ENCODE peak calls at places on chromosomes 5 and 9, in seven cellular contexts. One of them, this sample, is unnamed.
A peak's percentile ranks its signal among the peaks of the same experiment; 100 is the strongest.

GRCh38 chr9:103243553-103243952 is 248.4 kb downstream of the CYLC2 start:
- DNase-seq in kidney: no peak
- DNase-seq in IMR-90: no peak
- DNase-seq in heart right ventricle: no peak
- DNase-seq in stomach: no peak
- DNase-seq in mammary epithelial cell: no peak
- DNase-seq in left ventricle myocardium inferior: no peak
- DNase-seq in this sample: no peak

GRCh38 chr9:21983509-21983908 is 10.7 kb downstream of the CDKN2A start:
- DNase-seq in kidney: no peak
- DNase-seq in IMR-90: no peak
- DNase-seq in heart right ventricle: no peak
- DNase-seq in stomach: no peak
- DNase-seq in mammary epithelial cell: no peak
- DNase-seq in left ventricle myocardium inferior: no peak
- DNase-seq in this sample: no peak

GRCh38 chr9:105901514-105902109 is 207.3 kb downstream of the TMEM38B start:
- DNase-seq in kidney: no peak
- DNase-seq in IMR-90: peak; percentile 3
- DNase-seq in heart right ventricle: peak; percentile 13
- DNase-seq in stomach: no peak
- DNase-seq in mammary epithelial cell: peak; percentile 37
- DNase-seq in left ventricle myocardium inferior: peak; percentile 23
- DNase-seq in this sample: no peak

GRCh38 chr9:114856210-114856941 is 50.5 kb upstream of the TNFSF15 start:
- DNase-seq in kidney: no peak
- DNase-seq in IMR-90: peak; percentile 82
- DNase-seq in heart right ventricle: peak; percentile 13
- DNase-seq in stomach: no peak
- DNase-seq in mammary epithelial cell: peak; percentile 65
- DNase-seq in left ventricle myocardium inferior: peak; percentile 21
- DNase-seq in this sample: no peak

GRCh38 chr9:132846109-132846917 is 31.8 kb downstream of the AK8 start:
- DNase-seq in kidney: no peak
- DNase-seq in IMR-90: no peak
- DNase-seq in heart right ventricle: no peak
- DNase-seq in stomach: no peak
- DNase-seq in mammary epithelial cell: no peak
- DNase-seq in left ventricle myocardium inferior: no peak
- DNase-seq in this sample: no peak

GRCh38 chr9:136852664-136853595 is 784 bp downstream of the MAMDC4 start:
- DNase-seq in kidney: peak; percentile 79
- DNase-seq in IMR-90: no peak
- DNase-seq in heart right ventricle: no peak
- DNase-seq in stomach: no peak
- DNase-seq in mammary epithelial cell: no peak
- DNase-seq in left ventricle myocardium inferior: peak; percentile 18
- DNase-seq in this sample: no peak

GRCh38 chr5:171913987-171914273 is 92.5 kb downstream of the FBXW11 start:
- DNase-seq in kidney: no peak
- DNase-seq in IMR-90: peak; percentile 21
- DNase-seq in heart right ventricle: no peak
- DNase-seq in stomach: no peak
- DNase-seq in mammary epithelial cell: no peak
- DNase-seq in left ventricle myocardium inferior: no peak
- DNase-seq in this sample: no peak

GRCh38 chr5:141354900-141355469 is at the start of gene PCDHGA4:
- DNase-seq in kidney: no peak
- DNase-seq in IMR-90: peak; percentile 28
- DNase-seq in heart right ventricle: no peak
- DNase-seq in stomach: no peak
- DNase-seq in mammary epithelial cell: no peak
- DNase-seq in left ventricle myocardium inferior: no peak
- DNase-seq in this sample: no peak

GRCh38 chr9:124769451-124770358 is 1.4 kb downstream of the NR6A1 start:
- DNase-seq in kidney: peak; percentile 85
- DNase-seq in IMR-90: no peak
- DNase-seq in heart right ventricle: no peak
- DNase-seq in stomach: no peak
- DNase-seq in mammary epithelial cell: peak; percentile 25
- DNase-seq in left ventricle myocardium inferior: no peak
- DNase-seq in this sample: no peak

GRCh38 chr9:98383758-98384157 is 128.3 kb upstream of the TBC1D2 start:
- DNase-seq in kidney: no peak
- DNase-seq in IMR-90: peak; percentile 46
- DNase-seq in heart right ventricle: no peak
- DNase-seq in stomach: no peak
- DNase-seq in mammary epithelial cell: no peak
- DNase-seq in left ventricle myocardium inferior: no peak
- DNase-seq in this sample: no peak

GRCh38 chr5:58255970-58256369 is 203.9 kb downstream of the PLK2 start:
- DNase-seq in kidney: no peak
- DNase-seq in IMR-90: no peak
- DNase-seq in heart right ventricle: no peak
- DNase-seq in stomach: no peak
- DNase-seq in mammary epithelial cell: peak; percentile 17
- DNase-seq in left ventricle myocardium inferior: no peak
- DNase-seq in this sample: no peak

GRCh38 chr5:73312872-73313510 is 135.6 kb downstream of the FOXD1 start:
- DNase-seq in kidney: no peak
- DNase-seq in IMR-90: peak; percentile 35
- DNase-seq in heart right ventricle: no peak
- DNase-seq in stomach: no peak
- DNase-seq in mammary epithelial cell: no peak
- DNase-seq in left ventricle myocardium inferior: no peak
- DNase-seq in this sample: no peak

GRCh38 chr5:31408814-31409213 is 123.1 kb downstream of the DROSHA start:
- DNase-seq in kidney: no peak
- DNase-seq in IMR-90: peak; percentile 74
- DNase-seq in heart right ventricle: peak; percentile 22
- DNase-seq in stomach: no peak
- DNase-seq in mammary epithelial cell: peak; percentile 90
- DNase-seq in left ventricle myocardium inferior: no peak
- DNase-seq in this sample: no peak

GRCh38 chr9:131700076-131700475 is 39.8 kb downstream of the RAPGEF1 start:
- DNase-seq in kidney: no peak
- DNase-seq in IMR-90: no peak
- DNase-seq in heart right ventricle: no peak
- DNase-seq in stomach: no peak
- DNase-seq in mammary epithelial cell: no peak
- DNase-seq in left ventricle myocardium inferior: no peak
- DNase-seq in this sample: no peak
- H3K4me1 ChIP-seq in kidney: peaks cover 51% of the 10 kb centered on the region
- H3K4me1 ChIP-seq in IMR-90: peaks cover 15% of the 10 kb centered on the region
- H3K4me1 ChIP-seq in heart right ventricle: peaks cover 21% of the 10 kb centered on the region
- H3K4me1 ChIP-seq in stomach: peaks cover 94% of the 10 kb centered on the region
- H3K4me1 ChIP-seq in mammary epithelial cell: peaks cover 27% of the 10 kb centered on the region
- H3K4me1 ChIP-seq in left ventricle myocardium inferior: peaks cover 99% of the 10 kb centered on the region
- H3K4me1 ChIP-seq in this sample: peaks cover 26% of the 10 kb centered on the region

DNA sequence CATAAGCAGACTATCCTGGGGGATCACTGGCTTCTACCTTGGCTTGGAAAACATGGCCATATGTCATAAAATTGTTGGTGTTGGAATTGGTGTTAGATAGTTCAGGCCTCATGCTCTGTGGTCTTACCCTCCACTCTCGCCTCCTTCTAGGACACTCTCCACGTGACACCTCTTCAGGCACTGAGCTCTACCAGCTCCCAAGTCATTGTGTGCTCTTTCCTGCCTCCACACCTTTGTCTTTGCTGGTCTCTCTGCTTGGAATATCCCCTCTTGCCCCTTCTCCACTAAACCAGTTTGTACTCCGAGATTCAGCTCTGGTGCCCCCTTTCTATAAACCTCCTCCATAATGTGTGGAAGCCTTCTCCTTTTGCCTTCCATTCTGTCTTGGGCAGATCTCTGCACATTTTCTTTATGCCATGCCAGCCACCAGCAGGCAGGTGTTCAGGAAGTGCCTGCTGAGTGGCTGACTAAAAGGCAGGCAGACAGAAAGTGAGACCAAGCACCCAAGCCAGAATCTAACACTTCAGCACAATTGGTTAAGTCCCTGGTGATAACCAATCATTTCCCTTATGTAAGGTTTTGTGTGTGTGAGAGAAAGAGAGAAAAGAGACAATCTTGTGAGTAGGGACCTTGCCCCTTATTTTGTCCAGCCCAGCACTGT is 37.7 kb downstream of the SAR1B start:
- DNase-seq in kidney: no peak
- DNase-seq in IMR-90: no peak
- DNase-seq in heart right ventricle: no peak
- DNase-seq in stomach: no peak
- DNase-seq in mammary epithelial cell: no peak
- DNase-seq in left ventricle myocardium inferior: no peak
- DNase-seq in this sample: no peak
- H3K27ac ChIP-seq in kidney: no peak overlapping the region
- H3K27ac ChIP-seq in IMR-90: no peak overlapping the region
- H3K27ac ChIP-seq in heart right ventricle: no peak overlapping the region
- H3K27ac ChIP-seq in stomach: no peak overlapping the region
- H3K27ac ChIP-seq in mammary epithelial cell: no peak overlapping the region
- H3K27ac ChIP-seq in left ventricle myocardium inferior: peak overlapping the region; percentile 80
- H3K27ac ChIP-seq in this sample: no peak overlapping the region

GRCh38 chr9:121302786-121303185 is 34.8 kb downstream of the GSN start:
- DNase-seq in kidney: no peak
- DNase-seq in IMR-90: no peak
- DNase-seq in heart right ventricle: no peak
- DNase-seq in stomach: no peak
- DNase-seq in mammary epithelial cell: no peak
- DNase-seq in left ventricle myocardium inferior: no peak
- DNase-seq in this sample: no peak

GRCh38 chr9:121305269-121305994 is 37.5 kb downstream of the GSN start:
- DNase-seq in kidney: peak; percentile 87
- DNase-seq in IMR-90: no peak
- DNase-seq in heart right ventricle: peak; percentile 80
- DNase-seq in stomach: peak; percentile 44
- DNase-seq in mammary epithelial cell: no peak
- DNase-seq in left ventricle myocardium inferior: peak; percentile 85
- DNase-seq in this sample: no peak

GRCh38 chr9:121304707-121305106 is 36.7 kb downstream of the GSN start:
- DNase-seq in kidney: no peak
- DNase-seq in IMR-90: no peak
- DNase-seq in heart right ventricle: no peak
- DNase-seq in stomach: no peak
- DNase-seq in mammary epithelial cell: no peak
- DNase-seq in left ventricle myocardium inferior: no peak
- DNase-seq in this sample: no peak

GRCh38 chr9:121302341-121302740 is 34.4 kb downstream of the GSN start:
- DNase-seq in kidney: no peak
- DNase-seq in IMR-90: no peak
- DNase-seq in heart right ventricle: no peak
- DNase-seq in stomach: no peak
- DNase-seq in mammary epithelial cell: no peak
- DNase-seq in left ventricle myocardium inferior: no peak
- DNase-seq in this sample: no peak

DNA sequence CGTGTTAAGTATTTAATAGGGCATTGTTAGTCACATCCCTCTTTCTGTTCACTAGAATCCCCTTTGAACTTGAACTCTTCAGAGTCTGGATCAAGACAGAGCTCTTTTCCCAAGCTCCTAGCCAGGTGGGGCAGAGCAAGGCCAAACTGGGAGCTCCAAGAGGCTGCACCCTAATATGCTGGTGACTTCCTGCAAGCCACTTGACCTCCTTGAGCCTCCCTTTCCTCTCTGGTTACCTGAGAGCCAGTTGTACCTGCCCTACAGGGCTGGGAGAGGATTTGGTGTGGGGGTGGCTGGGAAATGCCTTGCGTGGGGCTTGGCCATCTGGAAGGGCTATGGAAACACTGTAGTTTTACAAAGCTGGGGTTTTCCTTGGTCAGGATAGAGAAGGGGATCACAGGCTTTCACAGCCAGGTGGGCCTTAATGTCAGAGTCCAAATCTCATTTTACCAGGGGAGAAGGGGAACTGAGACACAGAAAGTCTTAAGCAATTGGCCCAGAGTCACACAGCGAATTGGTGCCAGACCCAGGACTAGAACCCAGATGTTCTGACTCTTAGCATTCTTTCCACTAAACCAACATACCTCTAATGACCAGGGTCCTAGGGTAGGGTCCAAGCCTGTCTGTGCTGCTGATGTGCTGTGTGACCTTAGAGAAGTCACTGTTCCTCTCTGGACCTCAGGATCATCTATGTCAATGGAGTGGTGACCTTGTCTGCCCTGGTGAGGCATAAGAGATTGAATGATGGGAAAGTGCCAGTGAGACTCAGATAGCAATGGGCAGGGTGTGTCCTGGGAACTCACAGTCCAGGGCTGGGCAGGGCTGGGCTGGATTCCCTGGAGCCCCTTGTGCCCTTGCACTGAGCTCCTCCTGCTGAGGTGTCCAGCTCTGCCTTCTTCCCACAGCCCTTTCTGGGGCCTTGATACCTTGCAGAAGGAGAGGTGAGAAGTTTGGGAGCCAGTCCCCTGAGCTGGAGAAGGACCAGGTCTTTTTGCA is 35.8 kb downstream of the GSN start:
- DNase-seq in kidney: no peak
- DNase-seq in IMR-90: no peak
- DNase-seq in heart right ventricle: no peak
- DNase-seq in stomach: no peak
- DNase-seq in mammary epithelial cell: no peak
- DNase-seq in left ventricle myocardium inferior: no peak
- DNase-seq in this sample: no peak
- H3K36me3 ChIP-seq in kidney: peaks cover 33% of the 10 kb centered on the region
- H3K36me3 ChIP-seq in IMR-90: peaks cover 55% of the 10 kb centered on the region
- H3K36me3 ChIP-seq in heart right ventricle: peaks cover 5% of the 10 kb centered on the region
- H3K36me3 ChIP-seq in stomach: peaks cover 60% of the 10 kb centered on the region
- H3K36me3 ChIP-seq in mammary epithelial cell: peaks cover 17% of the 10 kb centered on the region
- H3K36me3 ChIP-seq in left ventricle myocardium inferior: peaks cover 71% of the 10 kb centered on the region
- H3K36me3 ChIP-seq in this sample: no peaks in the 10 kb centered on the region

GRCh38 chr9:87603854-87604490 is 106.3 kb downstream of the DAPK1 start:
- DNase-seq in kidney: no peak
- DNase-seq in IMR-90: no peak
- DNase-seq in heart right ventricle: no peak
- DNase-seq in stomach: no peak
- DNase-seq in mammary epithelial cell: no peak
- DNase-seq in left ventricle myocardium inferior: no peak
- DNase-seq in this sample: no peak

GRCh38 chr9:87599901-87600610 is 102.4 kb downstream of the DAPK1 start:
- DNase-seq in kidney: no peak
- DNase-seq in IMR-90: peak; percentile 94
- DNase-seq in heart right ventricle: peak; percentile 21
- DNase-seq in stomach: no peak
- DNase-seq in mammary epithelial cell: no peak
- DNase-seq in left ventricle myocardium inferior: no peak
- DNase-seq in this sample: no peak

GRCh38 chr9:87602933-87603643 is 105.4 kb downstream of the DAPK1 start:
- DNase-seq in kidney: no peak
- DNase-seq in IMR-90: no peak
- DNase-seq in heart right ventricle: no peak
- DNase-seq in stomach: no peak
- DNase-seq in mammary epithelial cell: no peak
- DNase-seq in left ventricle myocardium inferior: no peak
- DNase-seq in this sample: no peak

GRCh38 chr9:87601595-87601994 is 103.9 kb downstream of the DAPK1 start:
- DNase-seq in kidney: no peak
- DNase-seq in IMR-90: no peak
- DNase-seq in heart right ventricle: no peak
- DNase-seq in stomach: no peak
- DNase-seq in mammary epithelial cell: no peak
- DNase-seq in left ventricle myocardium inferior: no peak
- DNase-seq in this sample: no peak

DNA sequence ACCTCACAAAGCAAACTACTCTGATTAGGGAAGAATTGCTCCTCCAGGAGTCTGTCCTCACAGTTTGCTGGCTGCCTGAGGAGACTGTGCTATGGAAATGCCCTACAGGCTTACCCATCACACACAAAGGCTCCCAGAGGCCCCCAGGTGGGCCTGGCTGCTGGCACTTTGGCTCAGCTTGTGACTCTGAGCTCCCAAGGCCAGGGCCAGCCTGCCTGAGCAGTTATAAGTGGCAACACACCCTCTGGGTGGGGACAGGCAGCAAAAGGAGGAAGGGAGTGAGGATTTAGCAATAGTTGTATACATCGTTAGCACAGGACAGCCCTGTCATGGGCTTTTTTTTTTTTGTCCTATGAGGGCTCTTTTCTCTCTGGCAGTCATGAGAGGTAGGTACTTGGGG is 103.5 kb downstream of the DAPK1 start:
- DNase-seq in kidney: no peak
- DNase-seq in IMR-90: no peak
- DNase-seq in heart right ventricle: no peak
- DNase-seq in stomach: peak; percentile 54
- DNase-seq in mammary epithelial cell: no peak
- DNase-seq in left ventricle myocardium inferior: no peak
- DNase-seq in this sample: no peak
- H3K4me1 ChIP-seq in kidney: peaks cover 28% of the 10 kb centered on the region
- H3K4me1 ChIP-seq in IMR-90: peaks cover 13% of the 10 kb centered on the region
- H3K4me1 ChIP-seq in heart right ventricle: no peaks in the 10 kb centered on the region
- H3K4me1 ChIP-seq in stomach: peaks cover 72% of the 10 kb centered on the region
- H3K4me1 ChIP-seq in mammary epithelial cell: no peaks in the 10 kb centered on the region
- H3K4me1 ChIP-seq in left ventricle myocardium inferior: peaks cover 40% of the 10 kb centered on the region
- H3K4me1 ChIP-seq in this sample: no peaks in the 10 kb centered on the region

This sample was measured in effector memory CD4-positive, alpha-beta T cell.